ENCODE peak calls at places on chromosomes 12 and 14, in nine cellular contexts. G, D, F, E, W, P, B, X and M are unnamed samples.

GRCh38 chr12:80472912-80473500 is 29.0 kb downstream of the PTPRQ start:
- DNase-seq in G (peak), D (peak), F (no peak), E (no peak), W (no peak), P (peak), B (peak), X (no peak), M (no peak)

GRCh38 chr12:115325858-115326257 is 641.9 kb upstream of the TBX3 start:
- DNase-seq in G (no peak), D (no peak), F (no peak), E (no peak), W (no peak), P (no peak), B (no peak), X (no peak), M (no peak)

GRCh38 chr12:96164951-96165858 is 29.0 kb upstream of the ELK3 start:
- DNase-seq in G (no peak), D (no peak), F (no peak), E (no peak), W (no peak), P (no peak), B (no peak), X (no peak), M (no peak)

GRCh38 chr14:105537580-105538474 is 11.4 kb downstream of the TMEM121 start:
- DNase-seq in G (peak), D (no peak), F (peak), E (no peak), W (no peak), P (peak), B (no peak), X (peak), M (peak)

GRCh38 chr12:22377731-22378496 is 43.4 kb upstream of the ST8SIA1 start:
- DNase-seq in G (no peak), D (no peak), F (no peak), E (no peak), W (no peak), P (no peak), B (no peak), X (no peak), M (no peak)

GRCh38 chr14:54600685-54601084 is 33.8 kb downstream of the SAMD4A start:
- DNase-seq in G (no peak), D (peak), F (no peak), E (no peak), W (no peak), P (no peak), B (peak), X (no peak), M (no peak)

GRCh38 chr14:70655110-70655826 is 13.6 kb downstream of the TTC9 start:
- DNase-seq in G (no peak), D (no peak), F (peak), E (no peak), W (no peak), P (no peak), B (no peak), X (no peak), M (no peak)

GRCh38 chr14:100747021-100747586 is 20.4 kb downstream of the DLK1 start:
- DNase-seq in G (peak), D (peak), F (no peak), E (peak), W (no peak), P (no peak), B (peak), X (no peak), M (no peak)

GRCh38 chr14:70988452-70988851 is 81.2 kb downstream of the PCNX1 start:
- DNase-seq in G (no peak), D (no peak), F (no peak), E (no peak), W (no peak), P (no peak), B (no peak), X (no peak), M (no peak)

GRCh38 chr14:63853831-63854293 is 1.1 kb downstream of the SYNE2 start:
- DNase-seq in G (peak), D (no peak), F (peak), E (peak), W (no peak), P (peak), B (peak), X (no peak), M (no peak)